ENCODE peak calls at places on chromosomes 3 and 15, in six cellular contexts. N is IMR-90, B is neuronal stem cell, R is mesendoderm, G is H9, X is mesenchymal stem cell. U is an unnamed sample.

GRCh38 chr3:134325722-134326121 is 48.5 kb downstream of the AMOTL2 start:
- DNase-seq in N (no peak), B (no peak), R (no peak), G (peak; percentile 27), X (no peak), U (no peak)

GRCh38 chr3:38117748-38118420 is 19.0 kb downstream of the ACAA1 start:
- DNase-seq in N (peak; percentile 55), B (no peak), R (peak; percentile 63), G (peak; percentile 69), X (peak; percentile 53), U (peak; percentile 87)

GRCh38 chr3:49519266-49519665 is 35.0 kb upstream of the BSN start:
- DNase-seq in N (no peak), B (peak; percentile 43), R (no peak), G (no peak), X (no peak), U (no peak)

GRCh38 chr3:139520028-139520737 is 19.4 kb downstream of the RBP1 start:
- DNase-seq in N (peak; percentile 38), B (no peak), R (peak; percentile 83), G (peak; percentile 81), X (no peak), U (peak; percentile 80)

GRCh38 chr3:159528251-159528895 is 460.3 kb upstream of the IL12A start:
- DNase-seq in N (no peak), B (no peak), R (no peak), G (no peak), X (no peak), U (no peak)

GRCh38 chr15:50247819-50248650 is 17.5 kb downstream of the HDC start:
- DNase-seq in N (no peak), B (no peak), R (peak; percentile 47), G (no peak), X (peak; percentile 57), U (no peak)

GRCh38 chr3:106296111-106296510 is 427.3 kb upstream of the CBLB start:
- DNase-seq in N (no peak), B (no peak), R (no peak), G (no peak), X (no peak), U (no peak)

GRCh38 chr3:30481241-30481640 is 125.2 kb upstream of the TGFBR2 start:
- DNase-seq in N (no peak), B (no peak), R (no peak), G (no peak), X (no peak), U (no peak)

GRCh38 chr3:113533534-113533892 is 1.2 kb downstream of the SIDT1 start:
- DNase-seq in N (no peak), B (no peak), R (no peak), G (no peak), X (no peak), U (no peak)

GRCh38 chr3:104952160-104952559 is 414.5 kb upstream of the ALCAM start:
- DNase-seq in N (no peak), B (no peak), R (no peak), G (no peak), X (no peak), U (no peak)

GRCh38 chr15:77527831-77528231 is 104.9 kb downstream of the LINGO1 start:
- DNase-seq in N (no peak), B (no peak), R (no peak), G (no peak), X (peak; percentile 59), U (no peak)

GRCh38 chr3:27494784-27495183 is 10.6 kb upstream of the SLC4A7 start:
- DNase-seq in N (no peak), B (no peak), R (no peak), G (no peak), X (no peak), U (no peak)

GRCh38 chr3:16265455-16265786 is 409 bp downstream of the OXNAD1 start:
- DNase-seq in N (no peak), B (no peak), R (no peak), G (no peak), X (no peak), U (no peak)

GRCh38 chr3:31378226-31378625 is 154.5 kb upstream of the STT3B start:
- DNase-seq in N (no peak), B (no peak), R (no peak), G (no peak), X (no peak), U (no peak)

GRCh38 chr3:96007650-96008195 is 806.7 kb upstream of the EPHA6 start:
- DNase-seq in N (no peak), B (no peak), R (no peak), G (no peak), X (no peak), U (no peak)

GRCh38 chr3:134755821-134756220 is 39.2 kb upstream of the EPHB1 start:
- DNase-seq in N (no peak), B (no peak), R (no peak), G (no peak), X (no peak), U (peak; percentile 4)

GRCh38 chr3:113531826-113532697 is at the start of gene SIDT1:
- DNase-seq in N (no peak), B (peak; percentile 21), R (peak; percentile 10), G (peak; percentile 42), X (peak; percentile 34), U (no peak)

GRCh38 chr3:195102609-195103467 is 168.1 kb downstream of the XXYLT1 start:
- DNase-seq in N (peak; percentile 98), B (no peak), R (peak; percentile 64), G (no peak), X (peak; percentile 97), U (no peak)

GRCh38 chr15:26974120-26974780 is 3.3 kb downstream of the GABRG3 start:
- DNase-seq in N (peak; percentile 9), B (peak; percentile 37), R (peak; percentile 69), G (peak; percentile 64), X (no peak), U (no peak)

GRCh38 chr3:137121704-137122314 is 164.0 kb downstream of the IL20RB start:
- DNase-seq in N (peak; percentile 44), B (peak; percentile 24), R (peak; percentile 84), G (peak; percentile 69), X (peak; percentile 24), U (no peak)

GRCh38 chr15:91385301-91385700 is 285.2 kb downstream of the SV2B start:
- DNase-seq in N (no peak), B (no peak), R (peak; percentile 69), G (no peak), X (no peak), U (no peak)

GRCh38 chr15:41971893-41972340 is 440 bp downstream of the EHD4 start:
- DNase-seq in N (no peak), B (peak; percentile 39), R (no peak), G (no peak), X (no peak), U (peak; percentile 75)

GRCh38 chr15:70244978-70245542 is 147.3 kb upstream of the TLE3 start:
- DNase-seq in N (no peak), B (no peak), R (no peak), G (no peak), X (no peak), U (no peak)

GRCh38 chr15:70533931-70534742 is 229.2 kb downstream of the UACA start:
- DNase-seq in N (no peak), B (no peak), R (peak; percentile 40), G (no peak), X (no peak), U (peak; percentile 7)

GRCh38 chr15:83203543-83203942 is 4.1 kb downstream of the HDGFL3 start:
- DNase-seq in N (no peak), B (no peak), R (no peak), G (no peak), X (no peak), U (no peak)
- H2BK15ac ChIP-seq in N (no peak overlapping the region), B (no peak overlapping the region), R (no peak overlapping the region), G (no peak overlapping the region), X (no peak overlapping the region), U (no peak overlapping the region)

DNA sequence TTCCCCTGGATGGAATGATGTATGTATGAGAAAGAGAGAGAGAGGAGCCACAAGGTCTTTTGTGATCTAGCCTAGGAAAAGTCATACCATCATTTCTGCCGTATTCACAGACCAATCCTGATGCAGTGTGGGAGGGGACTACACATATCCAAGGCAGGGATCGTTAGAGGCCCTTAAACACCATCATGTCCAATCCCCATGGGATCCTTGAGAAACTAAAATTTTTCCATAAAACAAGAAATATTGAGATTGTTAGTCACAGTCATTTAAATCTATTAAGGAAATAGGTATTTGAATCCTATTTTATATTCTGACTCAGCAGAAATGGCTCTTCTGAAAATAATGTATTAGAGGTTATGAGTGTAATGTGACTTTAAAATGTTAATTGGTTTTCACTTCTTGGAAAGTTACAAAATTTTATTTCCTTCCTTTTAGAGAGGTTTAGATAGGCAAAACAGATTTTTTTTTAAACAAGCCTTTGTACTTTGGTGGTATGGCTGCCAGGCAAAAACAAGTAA is 65.1 kb upstream of the TSC22D2 start:
- DNase-seq in N (no peak), B (no peak), R (no peak), G (no peak), X (no peak), U (no peak)
- H2BK15ac ChIP-seq in N (no peak overlapping the region), B (no peak overlapping the region), R (no peak overlapping the region), G (no peak overlapping the region), X (no peak overlapping the region), U (no peak overlapping the region)

GRCh38 chr3:175378348-175378747 is 519.2 kb downstream of the NAALADL2 start:
- DNase-seq in N (no peak), B (no peak), R (no peak), G (no peak), X (no peak), U (no peak)
- H2BK15ac ChIP-seq in N (no peak overlapping the region), B (no peak overlapping the region), R (no peak overlapping the region), G (no peak overlapping the region), X (no peak overlapping the region), U (no peak overlapping the region)

GRCh38 chr15:101370330-101371024 is 75.4 kb upstream of the SNRPA1 start:
- DNase-seq in N (no peak), B (no peak), R (no peak), G (no peak), X (no peak), U (no peak)

GRCh38 chr15:101372149-101372577 is 77.1 kb upstream of the SNRPA1 start:
- DNase-seq in N (peak; percentile 64), B (no peak), R (no peak), G (no peak), X (peak; percentile 76), U (no peak)

GRCh38 chr15:101371519-101371918 is 76.5 kb upstream of the SNRPA1 start:
- DNase-seq in N (no peak), B (no peak), R (no peak), G (no peak), X (no peak), U (no peak)

GRCh38 chr15:101369676-101370075 is 74.6 kb upstream of the SNRPA1 start:
- DNase-seq in N (no peak), B (peak; percentile 29), R (no peak), G (no peak), X (no peak), U (peak; percentile 36)

DNA sequence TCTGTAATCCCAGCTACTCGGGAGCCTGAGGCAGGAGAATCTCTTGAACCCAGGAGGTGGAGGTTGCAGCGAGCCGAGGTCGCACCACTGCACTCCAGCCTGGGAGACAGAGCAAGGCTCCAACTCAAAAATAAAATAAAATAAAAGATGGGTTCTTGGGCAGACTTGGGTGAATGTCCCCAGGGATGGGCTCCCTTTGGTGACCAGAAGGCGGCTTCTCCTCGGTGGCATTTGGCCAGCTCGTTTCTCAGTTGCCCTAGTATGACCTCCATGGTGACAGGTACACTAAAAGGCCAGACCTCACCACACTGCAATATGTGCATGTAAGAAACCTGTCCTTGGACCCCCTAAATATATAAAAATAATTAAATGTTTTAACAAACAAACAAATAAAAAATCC is 76.0 kb upstream of the SNRPA1 start:
- DNase-seq in N (no peak), B (no peak), R (no peak), G (no peak), X (no peak), U (no peak)
- H2BK15ac ChIP-seq in N (no peak overlapping the region), B (no peak overlapping the region), R (no peak overlapping the region), G (no peak overlapping the region), X (no peak overlapping the region), U (no peak overlapping the region)

U was measured in H1.